ENCODE peak calls at places on chromosomes 7 and 10, in four cellular contexts. J is hepatic stellate cell; R is stimulated activated CD4-positive, alpha-beta T cell treated with anti-CD3 and anti-CD28 coated beads, Interleukin-1b, Interleukin-23, amount 100 ng/mL, for 1 hour; V is NCI-H526 treated with DMSO at 0.1 percent for 48 hours. Q is an unnamed sample.

GRCh38 chr7:96827701-96828100 is 118.1 kb upstream of the SEM1 start:
- DNase-seq in J (no peak), R (no peak), V (no peak), Q (no peak)

GRCh38 chr10:68938117-68938516 is 17.9 kb upstream of the DDX21 start:
- DNase-seq in J (no peak), R (no peak), V (no peak), Q (no peak)

GRCh38 chr7:71271203-71271602 is 139.3 kb downstream of the GALNT17 start:
- DNase-seq in J (no peak), R (no peak), V (no peak), Q (no peak)

GRCh38 chr7:48048113-48048512 is 12.8 kb downstream of the C7orf57 start:
- DNase-seq in J (no peak), R (no peak), V (no peak), Q (no peak)

GRCh38 chr10:12637649-12638048 is 288.3 kb downstream of the CAMK1D start:
- DNase-seq in J (no peak), R (no peak), V (no peak), Q (no peak)

GRCh38 chr7:28176174-28176573 is 4.4 kb downstream of the JAZF1 start:
- DNase-seq in J (no peak), R (no peak), V (no peak), Q (no peak)

GRCh38 chr7:28903779-28904538 is 54.2 kb downstream of the TRIL start:
- DNase-seq in J (no peak), R (no peak), V (no peak), Q (no peak)

GRCh38 chr7:142795339-142795863 is 24.6 kb downstream of the PRSS2 start:
- DNase-seq in J (no peak), R (no peak), V (no peak), Q (peak)

Q was measured in activated effector memory CD4-positive, alpha-beta T cell treated with anti-CD3 and anti-CD28 coated beads, Interleukin-2, amount 50 U/mL, for 16 hours.